ENCODE peak calls at places on chromosomes 2 and 18, in four cellular contexts. P is Right ventricle myocardium inferior, I is heart right ventricle, T is lower lobe of right lung. H is an unnamed sample.

GRCh38 chr18:37529863-37530262 is 35.7 kb downstream of the CELF4 start:
- ATAC-seq in T (no peak), I (peak), P (no peak), H (no peak)

GRCh38 chr2:105736145-105736544 is 8.6 kb upstream of the NCK2 start:
- ATAC-seq in P (no peak), I (no peak), T (no peak), H (no peak)

GRCh38 chr2:97011977-97012569 is 25.7 kb upstream of the FAM178B start:
- ATAC-seq in P (no peak), T (no peak), I (no peak), H (no peak)

GRCh38 chr2:112708968-112709367 is 11.9 kb upstream of the NT5DC4 start:
- ATAC-seq in T (no peak), P (no peak), I (no peak), H (no peak)

GRCh38 chr2:202278944-202279343 is 13.4 kb downstream of the NOP58 start:
- ATAC-seq in T (peak), I (peak), P (peak), H (no peak)

GRCh38 chr18:50665519-50665918 is 105.6 kb downstream of the MAPK4 start:
- ATAC-seq in T (no peak), I (peak), P (peak), H (no peak)

GRCh38 chr2:40310303-40310702 is 141.6 kb downstream of the SLC8A1 start:
- ATAC-seq in P (peak), I (no peak), T (no peak), H (no peak)

GRCh38 chr2:234292205-234292954 is 204.5 kb downstream of the ARL4C start:
- ATAC-seq in I (no peak), T (peak), P (no peak), H (no peak)

GRCh38 chr2:51027442-51027841 is 4.5 kb downstream of the NRXN1 start:
- ATAC-seq in I (no peak), P (no peak), T (peak), H (no peak)

GRCh38 chr2:73257425-73258125 is 23.5 kb downstream of the CCT7 start:
- ATAC-seq in I (no peak), T (no peak), P (no peak), H (no peak)

GRCh38 chr2:110959233-110959632 is 161.5 kb upstream of the BCL2L11 start:
- ATAC-seq in I (no peak), T (no peak), P (no peak), H (no peak)

GRCh38 chr2:62550466-62550865 is 44.5 kb upstream of the TMEM17 start:
- ATAC-seq in I (no peak), P (no peak), T (no peak), H (no peak)

GRCh38 chr2:189008555-189009312 is 34.6 kb downstream of the COL3A1 start:
- ATAC-seq in I (no peak), T (no peak), P (no peak), H (no peak)

H was measured in esophagus mucosa.